ENCODE peak calls at places on chromosomes 6 and 20, in nine cellular contexts. G, N, J, S, H, D, Q, W and M are unnamed samples.

GRCh38 chr20:5126512-5127203 is at the start of gene CDS2:
- DNase-seq in Q (peak; percentile 97), W (peak; percentile 97), J (peak; percentile 99), S (peak; percentile 99), D (peak; percentile 100), G (peak; percentile 99), H (peak; percentile 97), N (peak; percentile 100), M (peak; percentile 100)

GRCh38 chr20:51404297-51405060 is 138.0 kb downstream of the NFATC2 start:
- DNase-seq in Q (peak; percentile 57), G (peak; percentile 74), N (peak; percentile 63), D (no peak), J (no peak), W (no peak), S (no peak), H (no peak), M (peak; percentile 37)

GRCh38 chr6:30645989-30646388 is 944 bp upstream of the C6orf136 start:
- DNase-seq in S (no peak), Q (no peak), D (no peak), H (no peak), G (no peak), N (no peak), J (no peak), W (no peak), M (no peak)

GRCh38 chr6:44966449-44967091 is 361.6 kb upstream of the RUNX2 start:
- DNase-seq in W (peak; percentile 65), G (no peak), Q (peak; percentile 97), S (peak; percentile 54), H (peak; percentile 81), N (no peak), D (no peak), J (peak; percentile 88), M (no peak)

GRCh38 chr6:170529839-170530520 is 23.1 kb downstream of the PSMB1 start:
- DNase-seq in N (peak; percentile 91), H (peak; percentile 69), Q (peak; percentile 65), G (peak; percentile 36), D (peak; percentile 70), W (peak; percentile 52), J (peak; percentile 48), S (peak; percentile 83), M (peak; percentile 70)

GRCh38 chr6:132971676-132972075 is 157.3 kb downstream of the RPS12 start:
- DNase-seq in D (no peak), G (no peak), H (no peak), S (no peak), N (no peak), Q (no peak), W (no peak), J (no peak), M (no peak)

GRCh38 chr6:116217069-116217468 is 36.8 kb downstream of the TSPYL4 start:
- DNase-seq in N (no peak), H (peak; percentile 52), D (no peak), Q (peak; percentile 32), J (peak; percentile 29), S (peak; percentile 71), G (peak; percentile 47), W (peak; percentile 24), M (no peak)

GRCh38 chr6:149925974-149926777 is 3.3 kb upstream of the RAET1G start:
- DNase-seq in W (peak; percentile 51), Q (peak; percentile 62), D (peak; percentile 75), J (peak; percentile 75), S (peak; percentile 90), N (peak; percentile 97), G (peak; percentile 30), H (peak; percentile 66), M (peak; percentile 97)

GRCh38 chr6:170087946-170088348 is 202.9 kb downstream of the DLL1 start:
- DNase-seq in G (no peak), J (no peak), D (peak; percentile 62), W (no peak), S (no peak), H (no peak), N (no peak), Q (no peak), M (no peak)

GRCh38 chr6:131728296-131728939 is 17.6 kb upstream of the CTAGE9 start:
- DNase-seq in W (no peak), D (no peak), H (peak; percentile 14), G (no peak), J (no peak), N (no peak), Q (peak; percentile 74), S (peak; percentile 37), M (no peak)

GRCh38 chr20:10547276-10548114 is 112.4 kb downstream of the SLX4IP start:
- DNase-seq in W (no peak), H (peak; percentile 5), S (no peak), Q (no peak), J (no peak), G (no peak), D (no peak), N (peak; percentile 29), M (no peak)

DNA sequence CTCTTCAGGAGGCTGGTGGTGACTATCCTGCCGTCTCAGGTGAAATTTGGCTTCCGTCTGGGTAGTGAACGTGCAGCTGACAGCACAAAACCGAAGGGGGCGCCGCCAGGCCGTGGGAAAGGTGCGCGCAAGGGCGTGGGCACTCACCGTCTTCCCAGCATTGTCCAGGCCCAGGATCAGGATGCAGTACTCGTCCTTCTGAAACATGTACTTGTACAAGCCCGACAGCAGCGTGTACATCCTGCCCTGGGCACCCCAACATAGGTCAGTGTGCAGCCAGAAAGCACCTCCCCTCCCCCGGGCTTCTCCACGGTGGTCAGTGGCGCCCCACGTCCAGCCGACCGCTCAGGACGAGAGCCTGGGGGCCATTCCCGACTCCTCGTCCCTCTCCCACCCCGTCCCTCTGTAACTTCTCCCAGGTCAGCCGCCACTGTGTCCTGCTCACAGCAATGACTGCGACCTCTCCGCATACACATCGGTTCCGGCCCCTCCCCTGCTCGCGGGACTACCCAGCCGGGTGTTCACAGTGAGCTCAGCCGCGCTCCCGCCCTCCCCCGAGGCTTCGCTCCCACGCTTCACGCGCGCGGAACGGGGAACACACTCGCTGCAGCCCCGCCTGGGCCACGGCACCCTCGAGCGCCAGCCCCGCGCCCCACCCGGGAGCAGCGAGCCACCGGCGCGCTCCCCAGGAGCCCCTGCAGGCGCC is 771 bp downstream of the ARFRP1 start:
- DNase-seq in J (peak; percentile 59), G (peak; percentile 72), H (peak; percentile 35), D (peak; percentile 60), N (peak; percentile 75), W (no peak), Q (no peak), S (peak; percentile 80), M (peak; percentile 66)
- H3K9me3 ChIP-seq in J (no peaks in the 10 kb centered on the region), G (no peaks in the 10 kb centered on the region), H (no peaks in the 10 kb centered on the region), D (no peaks in the 10 kb centered on the region), N (peaks cover 4% of the 10 kb centered on the region), W (no peaks in the 10 kb centered on the region), Q (no peaks in the 10 kb centered on the region), S (no peaks in the 10 kb centered on the region), M (no peaks in the 10 kb centered on the region)

GRCh38 chr6:33078919-33079521 is 3.2 kb downstream of the HLA-DPB1 start:
- DNase-seq in D (no peak), S (no peak), G (no peak), W (no peak), H (no peak), N (no peak), J (no peak), Q (no peak), M (no peak)

GRCh38 chr6:33078442-33078841 is 2.7 kb downstream of the HLA-DPB1 start:
- DNase-seq in S (no peak), J (no peak), D (no peak), N (no peak), H (no peak), G (no peak), W (no peak), Q (no peak), M (no peak)

GRCh38 chr6:33079575-33079974 is 3.8 kb downstream of the HLA-DPB1 start:
- DNase-seq in J (no peak), G (no peak), N (no peak), D (no peak), W (no peak), H (no peak), S (no peak), Q (no peak), M (no peak)

GRCh38 chr6:33076406-33076934 is 680 bp downstream of the HLA-DPB1 start:
- DNase-seq in J (no peak), Q (no peak), W (no peak), D (no peak), S (no peak), H (no peak), G (no peak), N (no peak), M (no peak)

DNA sequence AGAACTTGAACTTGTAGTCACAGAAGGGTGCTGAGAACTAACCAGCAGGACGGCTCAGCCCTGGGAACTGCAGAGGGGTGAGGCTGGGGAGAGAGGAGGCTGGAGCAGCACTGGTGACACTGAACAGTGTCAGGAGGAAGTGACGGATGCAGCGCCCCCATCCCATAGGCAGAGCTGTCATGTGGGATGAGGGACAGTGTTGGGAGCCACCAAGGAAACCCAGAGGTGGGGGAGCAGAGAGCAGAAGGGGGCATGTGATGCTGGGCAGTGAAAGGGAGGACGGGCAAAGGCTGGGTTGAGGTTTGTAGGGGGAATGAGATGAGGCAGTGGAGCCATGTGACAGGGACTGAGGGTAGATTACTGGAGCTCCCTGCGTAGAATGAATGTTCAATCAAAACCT is 2.1 kb downstream of the HLA-DPB1 start:
- DNase-seq in Q (no peak), D (no peak), H (no peak), W (no peak), G (no peak), J (no peak), N (no peak), S (no peak), M (no peak)
- H3K4me3 ChIP-seq in Q (no peak overlapping the region), D (no peak overlapping the region), H (no peak overlapping the region), W (no peak overlapping the region), G (no peak overlapping the region), J (no peak overlapping the region), N (no peak overlapping the region), S (no peak overlapping the region), M (no peak overlapping the region)

DNA sequence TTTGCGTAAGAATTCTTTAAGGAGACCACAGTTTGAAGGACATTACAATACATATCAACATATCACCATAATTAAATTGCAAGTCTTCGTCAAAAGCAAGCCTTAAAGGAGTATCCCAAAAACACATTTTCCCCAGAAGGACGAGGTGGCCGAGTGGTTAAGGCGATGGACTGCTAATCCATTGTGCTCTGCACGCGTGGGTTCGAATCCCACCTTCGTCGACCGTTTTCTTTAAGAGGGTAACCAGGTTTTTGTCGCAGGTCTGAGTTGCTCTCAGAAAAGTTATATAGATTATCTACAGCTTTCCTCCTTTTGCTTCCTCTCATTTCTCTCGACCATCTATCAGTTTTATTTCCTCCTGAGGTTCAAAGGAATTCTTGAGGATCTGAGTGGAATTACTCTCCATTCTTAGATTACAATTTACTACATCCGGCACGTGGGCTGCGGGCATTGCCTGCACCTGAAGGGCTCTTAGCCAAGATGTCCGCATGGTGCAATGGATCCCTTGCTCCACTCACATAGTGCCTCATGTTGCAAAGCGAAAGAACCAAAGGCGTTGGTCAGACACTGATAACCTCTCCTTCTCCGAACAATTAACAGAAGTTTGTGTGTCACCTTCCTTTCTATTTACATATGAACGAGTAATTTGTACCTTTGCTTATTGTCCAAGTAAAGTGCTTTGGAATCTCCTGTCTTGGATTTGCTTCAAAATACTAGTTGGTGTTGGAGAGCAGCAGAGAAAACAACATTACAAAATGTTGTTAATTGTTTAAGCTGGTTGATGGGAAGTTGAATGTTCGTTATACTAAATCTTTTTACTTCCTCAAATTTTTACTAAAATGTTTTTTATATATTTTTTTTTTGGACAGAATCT is 14.0 kb downstream of the POM121L2 start:
- DNase-seq in J (peak; percentile 69), W (peak; percentile 70), H (peak; percentile 51), G (no peak), Q (peak; percentile 45), D (no peak), S (peak; percentile 26), N (peak; percentile 90), M (no peak)
- H3K9ac ChIP-seq in J (no peak overlapping the region), W (no peak overlapping the region), H (no peak overlapping the region), G (no peak overlapping the region), Q (no peak overlapping the region), D (no peak overlapping the region), S (no peak overlapping the region), N (no peak overlapping the region), M (no peak overlapping the region)

GRCh38 chr20:15848126-15848525 is 725.1 kb downstream of the KIF16B start:
- DNase-seq in H (no peak), J (no peak), Q (no peak), G (no peak), S (no peak), N (no peak), D (no peak), W (no peak), M (no peak)
- H3K9me3 ChIP-seq in H (peaks cover 19% of the 10 kb centered on the region), J (no peaks in the 10 kb centered on the region), Q (no peaks in the 10 kb centered on the region), G (no peaks in the 10 kb centered on the region), S (no peaks in the 10 kb centered on the region), N (no peaks in the 10 kb centered on the region), D (no peaks in the 10 kb centered on the region), W (peaks cover 9% of the 10 kb centered on the region), M (no peaks in the 10 kb centered on the region)